ENCODE peak calls at places on chromosomes 16 and 17, in ten cellular contexts. L is stomach, R is adrenal gland, H is body of pancreas, Y is heart left ventricle, E is IMR-90, W is breast epithelium, P is A549, S is ovary, Z is GM12878. V is an unnamed sample. For H3K9me3, the result is how much of the 10 kb centered on the place peaks cover.

GRCh38 chr17:18182190-18182977 is 1.2 kb upstream of the ALKBH5 start:
- DNase-seq in E (no peak), W (no peak), Y (peak), R (peak), Z (no peak), L (peak), H (peak), P (no peak), S (peak), V (peak)

GRCh38 chr16:87457051-87457611 is 35.7 kb downstream of the ZCCHC14 start:
- DNase-seq in Z (no peak), E (peak), P (no peak), R (no peak), H (peak), Y (no peak), S (no peak), W (no peak), L (no peak), V (no peak)

GRCh38 chr16:86515780-86516617 is 5.7 kb downstream of the FOXF1 start:
- DNase-seq in L (no peak), Z (no peak), S (no peak), H (no peak), E (peak), Y (no peak), R (no peak), W (no peak), P (no peak), V (no peak)

GRCh38 chr17:69326302-69327059 is 452 bp downstream of the ABCA5 start:
- DNase-seq in Z (no peak), S (no peak), H (peak), E (peak), W (no peak), P (peak), Y (no peak), L (peak), R (no peak), V (no peak)

GRCh38 chr17:8041980-8042379 is 3.1 kb downstream of the ALOX15B start:
- DNase-seq in H (no peak), Z (no peak), E (no peak), W (no peak), L (no peak), Y (no peak), R (no peak), P (no peak), S (no peak), V (no peak)

GRCh38 chr16:1331712-1332617 is 1.5 kb upstream of the BAIAP3 start:
- DNase-seq in E (peak), Z (peak), P (peak), R (no peak), L (peak), S (no peak), H (peak), Y (peak), W (peak), V (peak)

GRCh38 chr16:88039591-88039990 is 88.4 kb downstream of the BANP start:
- DNase-seq in S (no peak), Y (no peak), R (no peak), H (no peak), E (no peak), L (no peak), P (no peak), Z (no peak), W (no peak), V (no peak)

GRCh38 chr17:7857724-7858486 is at the start of gene CYB5D1:
- DNase-seq in L (peak), P (peak), R (peak), Y (peak), E (peak), S (peak), W (peak), H (peak), Z (no peak), V (peak)

GRCh38 chr17:82248815-82249638 is 20.2 kb downstream of the SLC16A3 start:
- DNase-seq in R (no peak), Y (no peak), H (no peak), E (no peak), Z (no peak), S (peak), W (no peak), L (no peak), P (no peak), V (no peak)

GRCh38 chr16:65697516-65697915 is 575.7 kb upstream of the CDH11 start:
- DNase-seq in Y (no peak), E (no peak), Z (no peak), P (no peak), W (no peak), H (no peak), S (no peak), L (no peak), R (no peak), V (no peak)

GRCh38 chr16:29770250-29770929 is 7.7 kb upstream of the ZG16 start:
- DNase-seq in S (no peak), R (no peak), Y (no peak), P (no peak), E (no peak), Z (no peak), H (no peak), L (no peak), W (no peak), V (no peak)

GRCh38 chr16:85200471-85201278 is 88.4 kb upstream of the CIBAR2 start:
- DNase-seq in Y (no peak), W (no peak), Z (no peak), S (no peak), R (no peak), P (no peak), L (no peak), H (peak), E (no peak), V (no peak)

GRCh38 chr17:70913086-70913485 is 743.8 kb downstream of the KCNJ2 start:
- DNase-seq in Z (no peak), E (peak), P (no peak), H (no peak), R (no peak), Y (no peak), W (no peak), S (no peak), L (no peak), V (no peak)

GRCh38 chr17:37790153-37790552 is 45.3 kb upstream of the HNF1B start:
- DNase-seq in W (no peak), Y (no peak), R (no peak), Z (no peak), H (no peak), L (no peak), P (no peak), S (no peak), E (no peak), V (no peak)

GRCh38 chr16:75304521-75305363 is 53.3 kb upstream of the BCAR1 start:
- DNase-seq in P (peak), S (peak), Y (peak), R (peak), L (peak), E (peak), H (peak), Z (no peak), W (no peak), V (peak)
- TF ChIP-seq POLR2A in P (no peak), S (no peak), Y (no peak), R (peak), L (no peak), E (peak), H (no peak), Z (no peak), W (no peak), V (no peak)

GRCh38 chr16:56798955-56799354 is 66.1 kb upstream of the SLC12A3 start:
- DNase-seq in H (no peak), S (no peak), W (no peak), Z (no peak), Y (no peak), E (no peak), P (no peak), L (no peak), R (no peak), V (no peak)

GRCh38 chr16:56793504-56793903 is 63.6 kb downstream of the NUP93 start:
- DNase-seq in S (no peak), Y (no peak), P (peak), E (peak), Z (no peak), R (no peak), H (no peak), W (no peak), L (no peak), V (no peak)

GRCh38 chr16:56792960-56793359 is 63.0 kb downstream of the NUP93 start:
- DNase-seq in Y (no peak), S (no peak), E (no peak), H (no peak), R (no peak), W (no peak), L (no peak), P (no peak), Z (no peak), V (no peak)

GRCh38 chr16:56797861-56798260 is 67.1 kb upstream of the SLC12A3 start:
- DNase-seq in H (no peak), Y (no peak), W (no peak), E (no peak), R (no peak), L (no peak), S (no peak), P (no peak), Z (no peak), V (no peak)

DNA sequence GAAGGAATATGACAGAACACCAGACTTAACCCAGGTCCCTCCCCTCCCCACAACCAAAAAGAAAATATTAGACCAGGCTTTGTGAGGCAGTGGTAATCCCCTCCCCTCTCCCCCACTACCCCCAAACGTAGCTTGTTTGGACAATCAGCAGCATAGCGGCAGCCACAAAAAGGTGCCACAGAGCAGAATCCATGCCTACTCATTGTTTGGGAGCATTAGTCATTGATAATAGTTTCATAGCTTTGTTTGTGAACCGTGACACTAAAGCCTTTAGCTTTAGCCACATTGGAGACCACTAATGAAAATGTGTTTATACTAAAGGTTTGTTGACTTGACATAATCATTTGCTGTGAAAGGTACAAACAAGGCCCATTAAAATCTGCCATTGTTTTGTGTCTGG is 65.1 kb downstream of the NUP93 start:
- DNase-seq in Z (no peak), W (no peak), S (no peak), P (no peak), E (no peak), H (no peak), Y (no peak), R (no peak), L (no peak), V (no peak)
- H3K9me3 ChIP-seq in Z (under half), W (under half), S (under half), P (under half), E (under half), H (under half), Y (under half), R (under half), L (under half), V (under half)

DNA sequence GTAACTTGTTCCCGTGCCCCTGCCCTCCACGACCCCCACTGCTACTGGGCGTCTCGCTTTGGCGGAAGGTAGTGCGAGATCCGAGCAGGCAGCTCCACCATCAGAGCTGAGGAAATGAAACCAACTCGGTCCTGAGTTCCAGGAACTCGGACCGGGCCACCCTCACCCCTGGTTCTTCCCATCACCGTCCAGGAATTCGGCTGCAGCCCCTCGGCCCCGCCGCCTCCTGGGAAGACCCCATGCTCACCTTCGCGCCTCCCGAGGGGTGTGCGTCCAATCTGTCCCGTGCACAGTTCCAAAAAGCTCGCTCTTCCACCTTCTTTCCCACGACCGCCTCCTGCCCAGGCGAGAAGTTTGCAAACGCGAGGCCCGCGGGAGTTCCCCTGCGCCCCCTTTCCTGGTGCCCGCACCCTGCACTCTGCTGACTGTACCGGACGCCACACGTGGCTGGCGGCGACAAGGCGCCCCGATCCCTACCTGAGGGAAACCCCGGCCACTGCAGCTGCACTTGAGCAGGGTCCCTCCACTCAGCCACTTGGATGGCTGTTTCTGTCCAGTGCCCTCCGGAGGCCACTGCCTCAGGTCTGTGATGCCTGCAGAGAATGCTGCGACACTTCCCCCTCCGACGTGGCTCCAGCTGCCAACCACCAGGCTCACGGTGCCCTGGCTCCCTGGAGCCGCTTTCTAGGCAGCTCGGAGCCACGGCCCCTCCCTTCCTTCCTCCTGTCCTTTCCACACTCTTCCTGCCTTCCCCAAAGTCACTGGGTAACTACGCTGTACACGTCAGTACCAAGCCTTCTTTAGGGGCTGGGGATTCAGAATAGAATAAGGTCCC is at the start of gene MLKL:
- DNase-seq in S (no peak), Y (peak), R (peak), W (no peak), P (peak), H (peak), Z (peak), L (peak), E (peak), V (peak)
- TF ChIP-seq POLR2A in S (no peak), Y (no peak), R (peak), W (no peak), P (peak), H (peak), Z (peak), L (no peak), E (peak), V (peak)

GRCh38 chr16:3305109-3306068 is at the start of the genes TIGD7 and ZNF75A:
- DNase-seq in E (peak), Z (peak), S (peak), R (peak), P (peak), W (peak), Y (peak), L (peak), H (peak), V (peak)

GRCh38 chr16:3306078-3306477 is 781 bp downstream of the ZNF75A start:
- DNase-seq in Z (no peak), P (no peak), R (no peak), W (no peak), Y (no peak), E (no peak), H (no peak), S (no peak), L (no peak), V (no peak)

DNA sequence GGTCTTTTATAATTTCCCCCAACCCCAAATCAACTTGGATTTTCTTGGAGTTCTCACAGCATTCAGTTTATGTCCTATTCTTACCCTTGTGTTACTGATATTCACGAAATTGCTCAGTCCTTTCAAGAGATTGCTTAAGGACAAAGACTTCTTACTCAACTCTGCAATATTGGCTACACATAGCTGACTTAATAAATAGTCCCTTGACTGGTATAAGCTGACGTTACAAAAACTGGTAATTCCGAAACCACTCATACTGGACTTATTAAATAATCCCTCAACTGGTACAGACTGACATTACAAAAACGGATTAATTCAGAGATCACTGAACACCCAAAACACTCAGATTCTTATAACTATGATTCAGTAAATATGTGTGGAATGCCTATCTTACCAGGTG is 860 bp downstream of the TIGD7 start:
- DNase-seq in W (no peak), S (no peak), Z (no peak), L (no peak), P (no peak), H (no peak), Y (no peak), R (no peak), E (peak), V (no peak)
- H3K9me3 ChIP-seq in W (half or more), S (under half), Z (under half), L (under half), P (half or more), H (under half), Y (half or more), R (under half), E (under half), V (half or more)

DNA sequence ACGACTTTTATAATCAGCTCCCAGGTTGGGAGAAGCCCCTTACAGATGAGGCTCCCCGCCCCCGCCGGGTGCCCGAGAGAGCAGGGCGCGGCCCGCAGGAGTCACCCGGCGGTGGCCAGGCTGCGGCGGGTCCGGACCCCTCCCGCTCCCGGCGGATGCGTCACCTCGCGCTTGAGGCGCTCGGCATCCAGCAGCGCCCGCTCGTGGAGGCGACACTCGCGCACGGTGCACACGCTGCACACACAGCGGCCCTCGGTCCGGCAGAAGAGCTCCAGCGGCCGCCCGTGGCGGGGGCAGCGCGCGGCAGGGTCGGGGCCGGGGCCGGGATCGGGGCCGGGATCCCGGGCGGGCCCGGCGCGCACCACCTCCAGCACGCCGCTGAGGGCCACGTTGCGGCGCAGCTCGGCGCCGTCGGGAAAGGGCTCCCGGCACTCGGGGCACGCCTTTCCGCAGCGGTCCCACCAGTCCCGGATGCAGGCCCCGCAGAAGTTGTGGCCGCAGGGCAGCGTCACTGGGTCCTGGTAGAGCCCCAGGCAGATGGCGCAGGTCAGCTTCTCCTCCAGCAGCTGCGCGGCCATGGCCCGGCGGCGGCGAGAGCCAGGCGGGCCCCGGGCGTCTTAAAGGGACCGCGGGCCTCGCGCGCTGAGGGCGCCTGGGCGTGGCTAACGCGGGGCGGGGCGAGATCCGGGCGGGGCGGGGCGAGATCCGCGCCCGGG is at the start of gene TRIM65:
- DNase-seq in H (peak), P (peak), L (peak), Y (peak), Z (no peak), R (peak), S (peak), E (peak), W (peak), V (peak)
- TF ChIP-seq POLR2A in H (peak), P (peak), L (peak), Y (peak), Z (peak), R (peak), S (peak), E (no peak), W (no peak), V (peak)